ENCODE peak calls at places on chromosome X, in nine cellular contexts. One of them, this sample, is unnamed.

GRCh38 chrX:111928457-111928856 is 52.5 kb downstream of the TRPC5OS start:
- DNase-seq in NCI-H2029 treated with DMSO at 0.1 percent for 48 hours: no peak
- DNase-seq in SK-N-DZ: no peak
- DNase-seq in ELF-1: no peak
- DNase-seq in heart left ventricle: no peak
- DNase-seq in amygdala: no peak
- DNase-seq in NCI-H2081: no peak
- DNase-seq in NCI-H510A treated with DMSO at 0.1 percent for 48 hours: no peak
- DNase-seq in Right ventricle myocardium superior: no peak
- DNase-seq in this sample: no peak

GRCh38 chrX:72122621-72123275 is 9.0 kb downstream of the RTL5 start:
- DNase-seq in NCI-H2029 treated with DMSO at 0.1 percent for 48 hours: no peak
- DNase-seq in SK-N-DZ: no peak
- DNase-seq in ELF-1: no peak
- DNase-seq in heart left ventricle: no peak
- DNase-seq in amygdala: no peak
- DNase-seq in NCI-H2081: no peak
- DNase-seq in NCI-H510A treated with DMSO at 0.1 percent for 48 hours: no peak
- DNase-seq in Right ventricle myocardium superior: no peak
- DNase-seq in this sample: no peak

GRCh38 chrX:41001327-41001726 is 83.9 kb upstream of the USP9X start:
- DNase-seq in NCI-H2029 treated with DMSO at 0.1 percent for 48 hours: no peak
- DNase-seq in SK-N-DZ: no peak
- DNase-seq in ELF-1: no peak
- DNase-seq in heart left ventricle: no peak
- DNase-seq in amygdala: no peak
- DNase-seq in NCI-H2081: no peak
- DNase-seq in NCI-H510A treated with DMSO at 0.1 percent for 48 hours: no peak
- DNase-seq in Right ventricle myocardium superior: no peak
- DNase-seq in this sample: no peak

GRCh38 chrX:70253377-70254062 is 6.5 kb downstream of the P2RY4 start:
- DNase-seq in NCI-H2029 treated with DMSO at 0.1 percent for 48 hours: no peak
- DNase-seq in SK-N-DZ: no peak
- DNase-seq in ELF-1: no peak
- DNase-seq in heart left ventricle: no peak
- DNase-seq in amygdala: no peak
- DNase-seq in NCI-H2081: no peak
- DNase-seq in NCI-H510A treated with DMSO at 0.1 percent for 48 hours: peak
- DNase-seq in Right ventricle myocardium superior: no peak
- DNase-seq in this sample: no peak

GRCh38 chrX:139448996-139449395 is 81.5 kb upstream of the F9 start:
- DNase-seq in NCI-H2029 treated with DMSO at 0.1 percent for 48 hours: no peak
- DNase-seq in SK-N-DZ: no peak
- DNase-seq in ELF-1: no peak
- DNase-seq in heart left ventricle: no peak
- DNase-seq in amygdala: no peak
- DNase-seq in NCI-H2081: no peak
- DNase-seq in NCI-H510A treated with DMSO at 0.1 percent for 48 hours: no peak
- DNase-seq in Right ventricle myocardium superior: no peak
- DNase-seq in this sample: no peak

GRCh38 chrX:9420513-9420912 is 44.3 kb upstream of the TBL1X start:
- DNase-seq in NCI-H2029 treated with DMSO at 0.1 percent for 48 hours: no peak
- DNase-seq in SK-N-DZ: no peak
- DNase-seq in ELF-1: no peak
- DNase-seq in heart left ventricle: no peak
- DNase-seq in amygdala: no peak
- DNase-seq in NCI-H2081: peak
- DNase-seq in NCI-H510A treated with DMSO at 0.1 percent for 48 hours: no peak
- DNase-seq in Right ventricle myocardium superior: no peak
- DNase-seq in this sample: no peak

GRCh38 chrX:151151668-151152267 is 24.6 kb upstream of the GPR50 start:
- DNase-seq in NCI-H2029 treated with DMSO at 0.1 percent for 48 hours: peak
- DNase-seq in SK-N-DZ: peak
- DNase-seq in ELF-1: peak
- DNase-seq in heart left ventricle: no peak
- DNase-seq in amygdala: no peak
- DNase-seq in NCI-H2081: peak
- DNase-seq in NCI-H510A treated with DMSO at 0.1 percent for 48 hours: peak
- DNase-seq in Right ventricle myocardium superior: no peak
- DNase-seq in this sample: peak

GRCh38 chrX:38561126-38561868 is at the start of gene TSPAN7:
- DNase-seq in NCI-H2029 treated with DMSO at 0.1 percent for 48 hours: peak
- DNase-seq in SK-N-DZ: peak
- DNase-seq in ELF-1: peak
- DNase-seq in heart left ventricle: peak
- DNase-seq in amygdala: peak
- DNase-seq in NCI-H2081: peak
- DNase-seq in NCI-H510A treated with DMSO at 0.1 percent for 48 hours: peak
- DNase-seq in Right ventricle myocardium superior: peak
- DNase-seq in this sample: peak

GRCh38 chrX:74249963-74250362 is 54.0 kb upstream of the ZCCHC13 start:
- DNase-seq in NCI-H2029 treated with DMSO at 0.1 percent for 48 hours: no peak
- DNase-seq in SK-N-DZ: no peak
- DNase-seq in ELF-1: peak
- DNase-seq in heart left ventricle: no peak
- DNase-seq in amygdala: no peak
- DNase-seq in NCI-H2081: no peak
- DNase-seq in NCI-H510A treated with DMSO at 0.1 percent for 48 hours: no peak
- DNase-seq in Right ventricle myocardium superior: no peak
- DNase-seq in this sample: no peak

GRCh38 chrX:103889216-103889615 is 57.2 kb upstream of the RAB9B start:
- DNase-seq in NCI-H2029 treated with DMSO at 0.1 percent for 48 hours: no peak
- DNase-seq in SK-N-DZ: no peak
- DNase-seq in ELF-1: no peak
- DNase-seq in heart left ventricle: no peak
- DNase-seq in amygdala: no peak
- DNase-seq in NCI-H2081: no peak
- DNase-seq in NCI-H510A treated with DMSO at 0.1 percent for 48 hours: no peak
- DNase-seq in Right ventricle myocardium superior: no peak
- DNase-seq in this sample: no peak

GRCh38 chrX:48514126-48514806 is 5.5 kb downstream of the PORCN start:
- DNase-seq in NCI-H2029 treated with DMSO at 0.1 percent for 48 hours: no peak
- DNase-seq in SK-N-DZ: no peak
- DNase-seq in ELF-1: peak
- DNase-seq in heart left ventricle: no peak
- DNase-seq in amygdala: no peak
- DNase-seq in NCI-H2081: no peak
- DNase-seq in NCI-H510A treated with DMSO at 0.1 percent for 48 hours: no peak
- DNase-seq in Right ventricle myocardium superior: no peak
- DNase-seq in this sample: no peak

GRCh38 chrX:115592997-115593734 is 32.2 kb downstream of the PLS3 start:
- DNase-seq in NCI-H2029 treated with DMSO at 0.1 percent for 48 hours: no peak
- DNase-seq in SK-N-DZ: no peak
- DNase-seq in ELF-1: peak
- DNase-seq in heart left ventricle: no peak
- DNase-seq in amygdala: no peak
- DNase-seq in NCI-H2081: no peak
- DNase-seq in NCI-H510A treated with DMSO at 0.1 percent for 48 hours: no peak
- DNase-seq in Right ventricle myocardium superior: no peak
- DNase-seq in this sample: no peak

GRCh38 chrX:7047951-7048350 is 99.6 kb upstream of the STS start:
- DNase-seq in NCI-H2029 treated with DMSO at 0.1 percent for 48 hours: no peak
- DNase-seq in SK-N-DZ: no peak
- DNase-seq in ELF-1: no peak
- DNase-seq in heart left ventricle: no peak
- DNase-seq in amygdala: no peak
- DNase-seq in NCI-H2081: no peak
- DNase-seq in NCI-H510A treated with DMSO at 0.1 percent for 48 hours: no peak
- DNase-seq in Right ventricle myocardium superior: no peak
- DNase-seq in this sample: no peak

GRCh38 chrX:75155830-75156525 is at the start of gene ABCB7:
- DNase-seq in NCI-H2029 treated with DMSO at 0.1 percent for 48 hours: peak
- DNase-seq in SK-N-DZ: peak
- DNase-seq in ELF-1: peak
- DNase-seq in heart left ventricle: peak
- DNase-seq in amygdala: peak
- DNase-seq in NCI-H2081: peak
- DNase-seq in NCI-H510A treated with DMSO at 0.1 percent for 48 hours: peak
- DNase-seq in Right ventricle myocardium superior: peak
- DNase-seq in this sample: peak

GRCh38 chrX:70087857-70088256 is 25.6 kb downstream of the OTUD6A start:
- DNase-seq in NCI-H2029 treated with DMSO at 0.1 percent for 48 hours: peak
- DNase-seq in SK-N-DZ: no peak
- DNase-seq in ELF-1: no peak
- DNase-seq in heart left ventricle: no peak
- DNase-seq in amygdala: no peak
- DNase-seq in NCI-H2081: no peak
- DNase-seq in NCI-H510A treated with DMSO at 0.1 percent for 48 hours: peak
- DNase-seq in Right ventricle myocardium superior: no peak
- DNase-seq in this sample: no peak

GRCh38 chrX:72273718-72274117 is 3.3 kb downstream of the RPS4X start:
- DNase-seq in NCI-H2029 treated with DMSO at 0.1 percent for 48 hours: no peak
- DNase-seq in SK-N-DZ: no peak
- DNase-seq in ELF-1: no peak
- DNase-seq in heart left ventricle: no peak
- DNase-seq in amygdala: no peak
- DNase-seq in NCI-H2081: no peak
- DNase-seq in NCI-H510A treated with DMSO at 0.1 percent for 48 hours: no peak
- DNase-seq in Right ventricle myocardium superior: no peak
- DNase-seq in this sample: no peak

GRCh38 chrX:12973561-12974216 is 1.2 kb upstream of the TMSB4X start:
- DNase-seq in NCI-H2029 treated with DMSO at 0.1 percent for 48 hours: no peak
- DNase-seq in SK-N-DZ: peak
- DNase-seq in ELF-1: no peak
- DNase-seq in heart left ventricle: peak
- DNase-seq in amygdala: peak
- DNase-seq in NCI-H2081: no peak
- DNase-seq in NCI-H510A treated with DMSO at 0.1 percent for 48 hours: no peak
- DNase-seq in Right ventricle myocardium superior: peak
- DNase-seq in this sample: no peak

GRCh38 chrX:32592786-32593185 is 618.6 kb downstream of the DMD start:
- DNase-seq in NCI-H2029 treated with DMSO at 0.1 percent for 48 hours: no peak
- DNase-seq in SK-N-DZ: no peak
- DNase-seq in ELF-1: no peak
- DNase-seq in heart left ventricle: peak
- DNase-seq in amygdala: no peak
- DNase-seq in NCI-H2081: no peak
- DNase-seq in NCI-H510A treated with DMSO at 0.1 percent for 48 hours: no peak
- DNase-seq in Right ventricle myocardium superior: no peak
- DNase-seq in this sample: no peak

GRCh38 chrX:44082829-44083228 is 109.6 kb upstream of the NDP start:
- DNase-seq in NCI-H2029 treated with DMSO at 0.1 percent for 48 hours: no peak
- DNase-seq in SK-N-DZ: no peak
- DNase-seq in ELF-1: no peak
- DNase-seq in heart left ventricle: no peak
- DNase-seq in amygdala: no peak
- DNase-seq in NCI-H2081: no peak
- DNase-seq in NCI-H510A treated with DMSO at 0.1 percent for 48 hours: no peak
- DNase-seq in Right ventricle myocardium superior: no peak
- DNase-seq in this sample: no peak

This sample was measured in WERI-Rb-1.